ENCODE peak calls at places on chromosomes 16 and 17, in five cellular contexts. B is AG04450; Q is CD8-positive, alpha-beta T cell; P is cardiac fibroblast; G is Peyer's patch. R is an unnamed sample.

GRCh38 chr16:86783626-86784266 is 205.4 kb downstream of the FOXL1 start:
- DNase-seq in B (no peak), P (no peak), Q (no peak), G (no peak), R (peak; percentile 55)

GRCh38 chr17:29577009-29577777 is 8.7 kb downstream of the TP53I13 start:
- DNase-seq in P (no peak), B (no peak), Q (no peak), G (no peak), R (no peak)

GRCh38 chr17:48612456-48612853 is 1.6 kb upstream of the HOXB7 start:
- DNase-seq in G (no peak), P (no peak), Q (no peak), B (no peak), R (peak; percentile 34)

GRCh38 chr17:73972901-73973300 is 230.6 kb upstream of the RPL38 start:
- DNase-seq in B (no peak), Q (no peak), G (no peak), P (no peak), R (no peak)

GRCh38 chr17:68498479-68499326 is 13.5 kb upstream of the PRKAR1A start:
- DNase-seq in G (no peak), P (no peak), B (no peak), Q (no peak), R (no peak)

GRCh38 chr16:35599429-35600165 is 2140.2 kb downstream of the TP53TG3F start:
- DNase-seq in P (no peak), G (no peak), Q (no peak), B (no peak), R (no peak)

GRCh38 chr17:28467456-28468025 is 5.9 kb upstream of the SLC13A2 start:
- DNase-seq in B (peak; percentile 6), P (peak; percentile 56), Q (peak; percentile 31), G (no peak), R (peak; percentile 6)

GRCh38 chr17:36657763-36658490 is 56.5 kb downstream of the MRM1 start:
- DNase-seq in P (no peak), Q (peak; percentile 58), B (no peak), G (no peak), R (no peak)

GRCh38 chr17:46733837-46734516 is 84.5 kb downstream of the WNT3 start:
- DNase-seq in P (peak; percentile 39), B (no peak), Q (no peak), G (no peak), R (peak; percentile 72)

GRCh38 chr17:74431568-74432483 is at the start of gene GPRC5C:
- DNase-seq in Q (no peak), P (no peak), B (no peak), G (peak; percentile 42), R (no peak)

GRCh38 chr16:6018848-6019489 is 921.4 kb upstream of the EEF2KMT start:
- DNase-seq in Q (no peak), G (no peak), B (no peak), P (no peak), R (no peak)

GRCh38 chr17:73068322-73069153 is 23.9 kb downstream of the SLC39A11 start:
- DNase-seq in P (peak; percentile 65), B (peak; percentile 76), Q (no peak), G (no peak), R (peak; percentile 47)

GRCh38 chr17:13883659-13884058 is 185.6 kb upstream of the COX10 start:
- DNase-seq in Q (no peak), P (no peak), G (no peak), B (no peak), R (no peak)

GRCh38 chr17:72297326-72298115 is 176.7 kb downstream of the SOX9 start:
- DNase-seq in Q (no peak), B (no peak), G (no peak), P (peak; percentile 61), R (peak; percentile 32)

GRCh38 chr17:10728331-10728730 is 1.5 kb downstream of the TMEM220 start:
- DNase-seq in Q (no peak), B (no peak), G (no peak), P (no peak), R (no peak)

GRCh38 chr17:31466096-31466495 is 74.6 kb downstream of the RAB11FIP4 start:
- DNase-seq in Q (no peak), P (no peak), G (no peak), B (no peak), R (no peak)

GRCh38 chr17:48294989-48295892 is 134.8 kb downstream of the SKAP1 start:
- DNase-seq in G (no peak), B (no peak), P (peak; percentile 53), Q (no peak), R (peak; percentile 7)

GRCh38 chr16:17448640-17449638 is 21.8 kb downstream of the XYLT1 start:
- DNase-seq in P (no peak), B (no peak), G (peak; percentile 61), Q (peak; percentile 60), R (no peak)

GRCh38 chr17:49898547-49899490 is 51.0 kb upstream of the TAC4 start:
- DNase-seq in G (no peak), B (no peak), Q (no peak), P (peak; percentile 5), R (no peak)

GRCh38 chr16:72877374-72878028 is 170.4 kb downstream of the ZFHX3 start:
- DNase-seq in G (no peak), Q (no peak), P (peak; percentile 93), B (no peak), R (peak; percentile 84)

GRCh38 chr17:72600934-72601333 is 480.1 kb downstream of the SOX9 start:
- DNase-seq in Q (no peak), G (no peak), P (peak; percentile 86), B (no peak), R (peak; percentile 45)

GRCh38 chr16:31695667-31696066 is 168.0 kb downstream of the AHSP start:
- DNase-seq in Q (peak; percentile 69), P (no peak), G (peak; percentile 53), B (no peak), R (no peak)

GRCh38 chr16:84759061-84759460 is 59.3 kb downstream of the USP10 start:
- DNase-seq in Q (no peak), P (no peak), B (no peak), G (no peak), R (no peak)

DNA sequence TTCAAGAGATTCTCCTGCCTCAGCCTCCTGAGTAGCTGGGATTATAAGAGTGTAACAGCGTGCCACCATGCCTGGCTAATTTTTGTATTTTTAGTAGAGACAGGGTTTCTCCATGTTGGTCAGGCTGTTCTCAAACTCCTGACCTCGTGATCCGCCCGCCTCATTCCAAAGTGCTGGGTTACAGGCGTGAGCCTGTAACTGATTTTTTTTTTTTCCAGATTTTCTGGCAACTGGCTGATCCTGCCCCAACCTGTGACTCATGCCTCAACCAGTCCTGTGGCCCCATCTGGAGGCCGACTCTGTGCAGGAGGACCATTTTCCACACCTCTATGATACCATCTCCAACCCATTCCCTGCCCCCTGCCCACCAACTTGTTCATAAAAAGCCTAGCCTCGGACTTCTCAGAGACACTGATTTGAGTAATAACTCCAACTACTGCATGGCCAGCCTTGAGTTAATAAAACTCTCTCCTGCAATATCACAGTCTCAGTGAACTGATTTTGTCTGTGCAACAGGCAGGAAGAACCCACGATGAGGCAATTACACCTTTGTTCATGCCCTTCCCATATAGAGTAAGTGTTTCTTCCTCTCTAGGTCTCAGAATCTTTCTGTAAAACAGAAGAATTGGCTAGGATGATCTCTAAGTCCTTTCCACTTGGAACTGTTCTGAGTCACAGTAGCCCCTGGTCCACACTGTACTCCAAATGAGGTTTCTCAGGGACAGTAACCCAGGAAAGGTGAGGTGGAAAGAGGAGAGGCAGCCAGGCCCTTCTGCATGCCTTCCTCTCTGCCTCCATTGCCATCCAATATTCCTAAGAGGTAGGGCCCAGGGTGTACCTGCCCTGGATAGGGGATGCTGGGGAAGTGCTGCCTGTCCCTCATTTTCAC is 8.8 kb upstream of the CNOT1 start:
- DNase-seq in Q (no peak), P (peak; percentile 89), B (peak; percentile 83), G (no peak), R (peak; percentile 93)
- TF ChIP-seq CTCF in Q (no peak), P (peak; percentile 53), B (peak; percentile 67), G (no peak), R (peak; percentile 37)

DNA sequence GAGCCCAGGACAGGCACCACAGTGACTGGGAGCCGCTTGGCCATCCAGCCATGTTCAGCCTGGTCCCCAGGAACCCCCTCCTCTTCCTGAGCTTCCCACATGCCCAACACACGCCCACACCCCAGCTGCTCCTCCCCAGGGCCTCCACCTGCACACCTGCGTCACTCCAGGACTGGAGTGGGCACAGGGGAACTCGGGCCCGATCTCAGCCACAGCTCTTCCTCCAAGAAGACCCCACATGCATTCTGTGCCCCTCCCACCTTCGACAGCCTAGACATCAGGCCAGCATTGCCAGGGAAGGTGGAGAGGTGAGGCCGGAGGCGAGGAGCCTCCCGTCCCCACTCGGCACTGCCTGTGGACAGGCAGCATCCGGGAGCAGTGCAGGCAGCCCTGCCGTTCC is 6.0 kb upstream of the VASN start:
- DNase-seq in G (no peak), Q (no peak), P (no peak), B (no peak), R (no peak)
- H3K4me3 ChIP-seq in G (no peak overlapping the region), Q (no peak overlapping the region), P (no peak overlapping the region), B (no peak overlapping the region), R (no peak overlapping the region)

GRCh38 chr16:69601250-69601649 is 35.5 kb downstream of the NFAT5 start:
- DNase-seq in Q (no peak), B (no peak), P (no peak), G (no peak), R (no peak)
- TF ChIP-seq CTCF in Q (no peak), B (no peak), P (no peak), G (no peak), R (no peak)

GRCh38 chr16:13957197-13958078 is 37.5 kb downstream of the ERCC4 start:
- DNase-seq in Q (no peak), B (peak; percentile 80), P (peak; percentile 90), G (peak; percentile 62), R (peak; percentile 97)
- H3K4me3 ChIP-seq in Q (no peak overlapping the region), B (peak overlapping the region; percentile 40), P (peak overlapping the region; percentile 35), G (peak overlapping the region; percentile 30), R (peak overlapping the region; percentile 65)

GRCh38 chr16:2428051-2428786 is 1.0 kb upstream of the CCNF start:
- DNase-seq in G (peak; percentile 47), B (no peak), P (peak; percentile 31), Q (peak; percentile 55), R (peak; percentile 29)
- TF ChIP-seq CTCF in G (peak; percentile 19), B (peak; percentile 42), P (peak; percentile 45), Q (no peak), R (peak; percentile 30)

GRCh38 chr16:25855818-25856217 is 164.1 kb downstream of the HS3ST4 start:
- DNase-seq in Q (no peak), P (no peak), B (no peak), G (no peak), R (no peak)
- H3K4me3 ChIP-seq in Q (no peak overlapping the region), P (no peak overlapping the region), B (no peak overlapping the region), G (no peak overlapping the region), R (no peak overlapping the region)

DNA sequence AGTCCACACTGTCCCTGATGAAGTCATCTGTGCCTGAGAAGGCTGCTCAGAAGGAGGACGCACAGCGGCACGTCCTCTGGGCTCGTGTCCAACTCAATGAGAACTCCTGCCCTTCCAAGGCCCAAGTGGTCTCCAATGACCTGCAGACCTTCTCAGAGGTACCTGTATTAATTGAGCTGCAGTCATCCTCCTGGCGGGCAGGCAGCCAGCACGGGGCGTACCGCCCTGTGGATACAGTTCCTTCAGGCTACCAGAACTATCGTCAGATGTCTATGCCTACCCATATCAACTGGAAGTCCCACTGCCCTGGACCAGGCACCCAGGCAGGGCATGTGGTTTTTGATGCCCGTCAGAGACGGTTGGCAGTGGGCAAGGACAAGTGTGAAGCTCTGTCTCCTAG is 2.9 kb upstream of the TMEM102 start:
- DNase-seq in B (no peak), G (no peak), P (no peak), Q (no peak), R (no peak)
- TF ChIP-seq CTCF in B (no peak), G (no peak), P (no peak), Q (no peak), R (no peak)

R was measured in foreskin fibroblast.